ENCODE peak calls at places on chromosomes 3 and 15, in ten cellular contexts. Z is AG09309, K is MM.1S, B is HFFc6, X is stomach, F is pancreas, O is RWPE1, T is fibroblast of mammary gland, I is A549, N is left lung. Q is an unnamed sample.

GRCh38 chr3:97967966-97968365 is 4.3 kb downstream of the RIOX2 start:
- DNase-seq in Z (no peak), K (no peak), B (no peak), X (no peak), F (no peak), O (no peak), T (no peak), I (no peak), N (no peak), Q (no peak)

GRCh38 chr15:79432345-79433311 is 492 bp downstream of the MINAR1 start:
- DNase-seq in Z (no peak), K (no peak), B (no peak), X (no peak), F (no peak), O (peak), T (no peak), I (no peak), N (no peak), Q (no peak)

GRCh38 chr3:190699784-190700183 is 162.7 kb downstream of the GMNC start:
- DNase-seq in Z (no peak), K (no peak), B (no peak), X (no peak), F (no peak), O (no peak), T (no peak), I (no peak), N (no peak), Q (no peak)

GRCh38 chr3:172285844-172286243 is 162.4 kb downstream of the GHSR start:
- DNase-seq in Z (peak), K (no peak), B (peak), X (no peak), F (no peak), O (no peak), T (peak), I (no peak), N (no peak), Q (no peak)

GRCh38 chr3:172319653-172320052 is 128.6 kb downstream of the GHSR start:
- DNase-seq in Z (no peak), K (no peak), B (no peak), X (no peak), F (no peak), O (no peak), T (no peak), I (no peak), N (no peak), Q (no peak)

GRCh38 chr15:43881944-43882343 is 55.1 kb downstream of the WDR76 start:
- DNase-seq in Z (no peak), K (no peak), B (no peak), X (no peak), F (no peak), O (no peak), T (no peak), I (no peak), N (no peak), Q (no peak)

GRCh38 chr3:172317984-172318383 is 130.3 kb downstream of the GHSR start:
- DNase-seq in Z (peak), K (no peak), B (peak), X (no peak), F (no peak), O (peak), T (peak), I (peak), N (peak), Q (peak)

GRCh38 chr15:100879461-100880138 is at the start of gene ALDH1A3:
- DNase-seq in Z (no peak), K (peak), B (no peak), X (no peak), F (peak), O (peak), T (no peak), I (peak), N (peak), Q (peak)

GRCh38 chr3:4162132-4162531 is 141.0 kb upstream of the SETMAR start:
- DNase-seq in Z (no peak), K (no peak), B (no peak), X (peak), F (no peak), O (no peak), T (no peak), I (no peak), N (peak), Q (no peak)

GRCh38 chr15:41981373-41982132 is 9.2 kb upstream of the EHD4 start:
- DNase-seq in Z (no peak), K (no peak), B (no peak), X (peak), F (no peak), O (no peak), T (no peak), I (no peak), N (no peak), Q (no peak)

GRCh38 chr3:7999363-7999762 is 502.3 kb upstream of the LMCD1 start:
- DNase-seq in Z (no peak), K (no peak), B (no peak), X (no peak), F (no peak), O (no peak), T (no peak), I (no peak), N (no peak), Q (no peak)

GRCh38 chr15:91973481-91973880 is 120.0 kb downstream of the SLCO3A1 start:
- DNase-seq in Z (no peak), K (no peak), B (no peak), X (no peak), F (no peak), O (peak), T (no peak), I (no peak), N (no peak), Q (no peak)

GRCh38 chr3:128343287-128344045 is 123.2 kb downstream of the DNAJB8 start:
- DNase-seq in Z (no peak), K (no peak), B (no peak), X (peak), F (peak), O (peak), T (peak), I (peak), N (peak), Q (no peak)

GRCh38 chr3:171790898-171791694 is 19.2 kb downstream of the PLD1 start:
- DNase-seq in Z (peak), K (no peak), B (no peak), X (no peak), F (no peak), O (no peak), T (peak), I (no peak), N (no peak), Q (no peak)

GRCh38 chr15:28123408-28124023 is 24.4 kb upstream of the OCA2 start:
- DNase-seq in Z (no peak), K (peak), B (peak), X (peak), F (peak), O (peak), T (peak), I (peak), N (no peak), Q (peak)

GRCh38 chr15:91117375-91117774 is 17.3 kb downstream of the SV2B start:
- DNase-seq in Z (no peak), K (no peak), B (no peak), X (no peak), F (no peak), O (no peak), T (no peak), I (no peak), N (no peak), Q (no peak)

GRCh38 chr3:158108596-158108995 is 1.3 kb upstream of the RSRC1 start:
- DNase-seq in Z (no peak), K (no peak), B (no peak), X (no peak), F (no peak), O (no peak), T (peak), I (no peak), N (no peak), Q (no peak)

GRCh38 chr15:96838088-96838487 is 507.6 kb downstream of the NR2F2 start:
- DNase-seq in Z (no peak), K (no peak), B (no peak), X (no peak), F (no peak), O (no peak), T (peak), I (no peak), N (no peak), Q (no peak)

GRCh38 chr3:43364494-43364893 is 78.2 kb downstream of the SNRK start:
- DNase-seq in Z (no peak), K (no peak), B (no peak), X (no peak), F (no peak), O (no peak), T (no peak), I (no peak), N (no peak), Q (no peak)

GRCh38 chr15:66004618-66005262 is 135.4 kb downstream of the RAB11A start:
- DNase-seq in Z (no peak), K (peak), B (peak), X (no peak), F (no peak), O (peak), T (peak), I (peak), N (no peak), Q (peak)

DNA sequence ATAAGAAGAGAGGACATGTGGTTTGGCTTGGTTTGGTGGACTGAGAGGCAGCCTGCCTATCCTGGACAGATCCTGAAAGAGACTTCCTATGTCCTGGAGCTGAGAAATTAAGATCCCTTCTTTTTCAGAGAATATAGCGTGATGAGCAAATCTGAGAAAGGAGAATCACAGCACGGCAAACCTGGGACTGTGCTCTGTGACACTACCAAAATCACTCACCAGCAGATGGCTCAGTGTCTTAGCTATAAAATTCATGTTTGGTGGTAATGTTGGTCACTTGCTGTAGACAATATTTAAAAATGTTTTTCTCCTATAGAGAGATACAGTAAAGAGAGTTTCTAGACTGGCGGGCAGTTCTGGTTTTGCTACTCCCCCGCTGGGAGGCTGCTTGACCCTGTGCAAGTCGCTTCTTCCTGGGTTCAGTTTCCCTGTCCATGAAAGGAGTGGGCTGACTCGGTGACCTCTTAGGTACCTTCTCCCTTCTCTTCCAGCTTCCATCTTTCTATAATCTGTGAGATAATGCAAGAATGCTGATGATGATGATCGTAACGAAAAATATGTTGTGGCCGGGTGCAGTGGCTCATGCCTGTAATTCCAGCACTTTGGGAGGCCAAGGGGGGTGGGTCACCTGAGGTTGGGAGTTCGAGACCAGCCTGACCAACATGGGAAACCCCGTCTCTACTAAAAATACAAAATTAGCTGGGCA is 7.6 kb upstream of the HES1 start:
- DNase-seq in Z (no peak), K (no peak), B (no peak), X (no peak), F (no peak), O (no peak), T (no peak), I (no peak), N (no peak), Q (no peak)
- TF ChIP-seq CTCF in Z (no peak), K (no peak), B (peak), X (no peak), F (no peak), O (no peak), T (no peak), I (no peak), N (no peak), Q (peak)

DNA sequence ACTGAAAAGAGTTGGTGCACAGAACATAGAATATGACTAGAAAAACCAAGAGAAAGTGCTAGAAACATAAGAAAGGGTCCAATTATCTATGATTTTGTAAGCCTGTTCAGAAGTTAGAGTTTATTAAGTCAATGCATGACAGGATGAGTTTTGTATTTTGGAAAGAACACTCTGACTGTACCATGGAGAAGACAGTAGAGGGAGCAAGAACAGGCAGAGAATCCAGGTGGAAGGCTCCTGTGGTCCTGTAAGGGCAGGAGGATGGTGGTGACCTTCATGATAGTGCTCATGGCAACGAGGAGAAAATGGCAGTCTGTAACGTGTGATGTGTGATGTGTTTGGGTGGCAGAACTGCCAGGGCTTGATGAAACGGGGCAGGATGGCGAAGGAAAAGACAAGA is 249.1 kb downstream of the CTNNB1 start:
- DNase-seq in Z (no peak), K (no peak), B (no peak), X (no peak), F (no peak), O (no peak), T (no peak), I (no peak), N (no peak), Q (no peak)
- TF ChIP-seq CTCF in Z (no peak), K (no peak), B (no peak), X (no peak), F (no peak), O (no peak), T (no peak), I (no peak), N (no peak), Q (no peak)

GRCh38 chr15:51403072-51403878 is 61.8 kb downstream of the GLDN start:
- DNase-seq in Z (no peak), K (peak), B (peak), X (no peak), F (no peak), O (no peak), T (peak), I (peak), N (no peak), Q (no peak)
- TF ChIP-seq CTCF in Z (peak), K (peak), B (peak), X (peak), F (peak), O (peak), T (peak), I (peak), N (peak), Q (peak)

GRCh38 chr15:77650285-77650684 is 17.6 kb upstream of the LINGO1 start:
- DNase-seq in Z (no peak), K (no peak), B (no peak), X (no peak), F (no peak), O (no peak), T (peak), I (peak), N (no peak), Q (no peak)
- TF ChIP-seq CTCF in Z (peak), K (peak), B (peak), X (no peak), F (no peak), O (no peak), T (peak), I (peak), N (no peak), Q (peak)

GRCh38 chr15:36591534-36592411 is 12.3 kb downstream of the CDIN1 start:
- DNase-seq in Z (no peak), K (no peak), B (peak), X (no peak), F (no peak), O (peak), T (peak), I (peak), N (no peak), Q (no peak)
- TF ChIP-seq CTCF in Z (peak), K (no peak), B (peak), X (no peak), F (no peak), O (no peak), T (peak), I (no peak), N (no peak), Q (no peak)

Q was measured in GM10248.